ENCODE peak calls at places on chromosomes 4 and X, in four cellular contexts. B is T-helper 2 cell; Z is CD8-positive, alpha-beta memory T cell; E is midbrain. I is an unnamed sample.

GRCh38 chrX:64338296-64338695 is 57.0 kb downstream of the MTMR8 start:
- DNase-seq in B (no peak), Z (no peak), E (no peak), I (no peak)

GRCh38 chr4:121822796-121823504 is 733 bp downstream of the CCNA2 start:
- DNase-seq in B (peak; percentile 75), Z (peak; percentile 13), E (no peak), I (no peak)

GRCh38 chr4:151960449-151961246 is 199.8 kb upstream of the GATB start:
- DNase-seq in B (no peak), Z (no peak), E (no peak), I (no peak)

GRCh38 chr4:152516156-152516555 is 19.7 kb downstream of the FBXW7 start:
- DNase-seq in B (no peak), Z (no peak), E (no peak), I (no peak)

GRCh38 chr4:119025440-119025839 is 110.2 kb upstream of the MYOZ2 start:
- DNase-seq in B (no peak), Z (no peak), E (no peak), I (peak; percentile 43)

GRCh38 chrX:107440187-107440586 is 9.3 kb upstream of the FRMPD3 start:
- DNase-seq in B (no peak), Z (no peak), E (no peak), I (no peak)

GRCh38 chr4:142705820-142706219 is 140.3 kb downstream of the INPP4B start:
- DNase-seq in B (no peak), Z (no peak), E (no peak), I (no peak)

GRCh38 chrX:107204063-107204605 is 2.1 kb downstream of the NUP62CL start:
- DNase-seq in B (no peak), Z (no peak), E (no peak), I (no peak)

GRCh38 chr4:120918788-120919187 is 3.7 kb downstream of the PRDM5 start:
- DNase-seq in B (no peak), Z (no peak), E (peak; percentile 23), I (no peak)

GRCh38 chrX:2583194-2584162 is 82.7 kb upstream of the DHRSX start:
- DNase-seq in B (no peak), Z (no peak), E (no peak), I (no peak)

GRCh38 chrX:129875669-129876068 is 30.3 kb upstream of the UTP14A start:
- DNase-seq in B (no peak), Z (no peak), E (no peak), I (no peak)